ENCODE peak calls at places on chromosomes 1 and 21, in eight cellular contexts. One of them, this sample, is unnamed.

GRCh38 chr1:233714631-233715217 is 100.8 kb downstream of the KCNK1 start:
- DNase-seq in upper lobe of right lung: no peak
- DNase-seq in foreskin fibroblast: no peak
- DNase-seq in tibial nerve: no peak
- DNase-seq in DND-41: no peak
- DNase-seq in AG10803: no peak
- DNase-seq in NT2/D1: no peak
- DNase-seq in A549: no peak
- DNase-seq in this sample: no peak

GRCh38 chr1:228180271-228180987 is 14.8 kb downstream of the IBA57 start:
- DNase-seq in upper lobe of right lung: no peak
- DNase-seq in foreskin fibroblast: no peak
- DNase-seq in tibial nerve: no peak
- DNase-seq in DND-41: no peak
- DNase-seq in AG10803: no peak
- DNase-seq in NT2/D1: no peak
- DNase-seq in A549: no peak
- DNase-seq in this sample: no peak

GRCh38 chr1:94383966-94384408 is 34.2 kb upstream of the ABCD3 start:
- DNase-seq in upper lobe of right lung: no peak
- DNase-seq in foreskin fibroblast: peak
- DNase-seq in tibial nerve: no peak
- DNase-seq in DND-41: no peak
- DNase-seq in AG10803: no peak
- DNase-seq in NT2/D1: no peak
- DNase-seq in A549: peak
- DNase-seq in this sample: peak

GRCh38 chr1:111406325-111406768 is 21.2 kb downstream of the OVGP1 start:
- DNase-seq in upper lobe of right lung: no peak
- DNase-seq in foreskin fibroblast: no peak
- DNase-seq in tibial nerve: no peak
- DNase-seq in DND-41: peak
- DNase-seq in AG10803: peak
- DNase-seq in NT2/D1: no peak
- DNase-seq in A549: no peak
- DNase-seq in this sample: no peak

GRCh38 chr1:173554089-173554488 is 48.8 kb downstream of the SLC9C2 start:
- DNase-seq in upper lobe of right lung: no peak
- DNase-seq in foreskin fibroblast: no peak
- DNase-seq in tibial nerve: no peak
- DNase-seq in DND-41: no peak
- DNase-seq in AG10803: no peak
- DNase-seq in NT2/D1: no peak
- DNase-seq in A549: no peak
- DNase-seq in this sample: no peak

GRCh38 chr1:34419662-34420061 is 243.0 kb downstream of the C1orf94 start:
- DNase-seq in upper lobe of right lung: no peak
- DNase-seq in foreskin fibroblast: no peak
- DNase-seq in tibial nerve: no peak
- DNase-seq in DND-41: no peak
- DNase-seq in AG10803: peak
- DNase-seq in NT2/D1: peak
- DNase-seq in A549: no peak
- DNase-seq in this sample: no peak

GRCh38 chr1:228038387-228039005 is 31.7 kb downstream of the WNT3A start:
- DNase-seq in upper lobe of right lung: peak
- DNase-seq in foreskin fibroblast: no peak
- DNase-seq in tibial nerve: no peak
- DNase-seq in DND-41: no peak
- DNase-seq in AG10803: no peak
- DNase-seq in NT2/D1: no peak
- DNase-seq in A549: no peak
- DNase-seq in this sample: no peak

GRCh38 chr1:172135923-172136610 is 284.4 kb upstream of the C1orf105 start:
- DNase-seq in upper lobe of right lung: no peak
- DNase-seq in foreskin fibroblast: no peak
- DNase-seq in tibial nerve: no peak
- DNase-seq in DND-41: no peak
- DNase-seq in AG10803: peak
- DNase-seq in NT2/D1: no peak
- DNase-seq in A549: no peak
- DNase-seq in this sample: peak

GRCh38 chr21:28482657-28483056 is 510.0 kb downstream of the LTN1 start:
- DNase-seq in upper lobe of right lung: no peak
- DNase-seq in foreskin fibroblast: no peak
- DNase-seq in tibial nerve: no peak
- DNase-seq in DND-41: no peak
- DNase-seq in AG10803: no peak
- DNase-seq in NT2/D1: no peak
- DNase-seq in A549: no peak
- DNase-seq in this sample: no peak

GRCh38 chr1:202710070-202711025 is at the start of gene SYT2:
- DNase-seq in upper lobe of right lung: no peak
- DNase-seq in foreskin fibroblast: no peak
- DNase-seq in tibial nerve: no peak
- DNase-seq in DND-41: no peak
- DNase-seq in AG10803: no peak
- DNase-seq in NT2/D1: peak
- DNase-seq in A549: peak
- DNase-seq in this sample: no peak

GRCh38 chr1:6762060-6762459 is 23.2 kb upstream of the CAMTA1 start:
- DNase-seq in upper lobe of right lung: no peak
- DNase-seq in foreskin fibroblast: no peak
- DNase-seq in tibial nerve: no peak
- DNase-seq in DND-41: no peak
- DNase-seq in AG10803: no peak
- DNase-seq in NT2/D1: no peak
- DNase-seq in A549: no peak
- DNase-seq in this sample: no peak

GRCh38 chr1:186864296-186864695 is 35.5 kb downstream of the PLA2G4A start:
- DNase-seq in upper lobe of right lung: no peak
- DNase-seq in foreskin fibroblast: no peak
- DNase-seq in tibial nerve: no peak
- DNase-seq in DND-41: no peak
- DNase-seq in AG10803: peak
- DNase-seq in NT2/D1: no peak
- DNase-seq in A549: no peak
- DNase-seq in this sample: no peak

GRCh38 chr1:54415986-54416385 is 9.8 kb upstream of the SSBP3 start:
- DNase-seq in upper lobe of right lung: no peak
- DNase-seq in foreskin fibroblast: no peak
- DNase-seq in tibial nerve: no peak
- DNase-seq in DND-41: no peak
- DNase-seq in AG10803: no peak
- DNase-seq in NT2/D1: no peak
- DNase-seq in A549: no peak
- DNase-seq in this sample: no peak
- H3K4me3 ChIP-seq in upper lobe of right lung: no peak
- H3K4me3 ChIP-seq in foreskin fibroblast: no peak
- H3K4me3 ChIP-seq in tibial nerve: no peak
- H3K4me3 ChIP-seq in DND-41: no peak
- H3K4me3 ChIP-seq in AG10803: no peak
- H3K4me3 ChIP-seq in NT2/D1: no peak
- H3K4me3 ChIP-seq in A549: no peak
- H3K4me3 ChIP-seq in this sample: no peak

DNA sequence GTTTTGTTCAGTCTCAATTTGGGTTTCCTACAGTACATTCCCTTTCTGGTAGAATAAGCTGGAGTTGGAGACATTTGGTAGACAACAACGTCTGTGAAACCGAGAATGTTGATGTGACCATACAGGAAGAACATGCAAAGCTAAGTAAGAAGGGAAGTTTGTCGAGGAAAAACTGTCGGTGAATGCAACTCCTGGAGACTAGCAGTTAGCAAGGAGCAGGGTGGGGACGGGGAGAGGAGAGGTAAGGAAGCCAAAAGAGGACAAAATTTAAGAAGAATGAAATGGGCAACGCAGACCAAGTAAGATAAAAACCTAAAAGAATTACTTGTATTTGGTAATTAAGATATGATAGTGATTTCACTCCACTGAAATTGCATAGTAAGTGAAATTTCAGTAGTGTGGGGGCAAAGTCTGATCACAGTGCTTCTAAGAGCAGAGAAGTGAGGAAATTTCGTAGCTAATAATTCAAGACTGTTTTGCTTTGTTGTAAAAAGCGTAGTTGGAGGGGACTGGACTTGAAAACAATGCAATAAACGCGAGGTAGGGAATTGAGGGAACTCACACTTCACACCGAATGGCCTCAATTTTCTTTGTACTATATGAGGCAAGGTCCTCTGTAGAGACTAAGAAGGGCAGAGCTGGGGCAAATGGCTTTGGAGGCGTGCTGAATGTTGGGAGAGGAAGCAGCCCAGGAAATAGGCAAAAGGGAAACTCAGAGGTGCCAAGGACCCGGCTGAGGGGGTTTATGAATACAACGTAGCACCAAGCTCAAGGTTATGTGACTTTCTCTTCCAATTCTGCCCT is 768 bp upstream of the GIPC2 start:
- DNase-seq in upper lobe of right lung: no peak
- DNase-seq in foreskin fibroblast: no peak
- DNase-seq in tibial nerve: no peak
- DNase-seq in DND-41: no peak
- DNase-seq in AG10803: no peak
- DNase-seq in NT2/D1: no peak
- DNase-seq in A549: no peak
- DNase-seq in this sample: no peak
- H3K4me3 ChIP-seq in upper lobe of right lung: peak
- H3K4me3 ChIP-seq in foreskin fibroblast: peak
- H3K4me3 ChIP-seq in tibial nerve: peak
- H3K4me3 ChIP-seq in DND-41: no peak
- H3K4me3 ChIP-seq in AG10803: peak
- H3K4me3 ChIP-seq in NT2/D1: peak
- H3K4me3 ChIP-seq in A549: no peak
- H3K4me3 ChIP-seq in this sample: peak

DNA sequence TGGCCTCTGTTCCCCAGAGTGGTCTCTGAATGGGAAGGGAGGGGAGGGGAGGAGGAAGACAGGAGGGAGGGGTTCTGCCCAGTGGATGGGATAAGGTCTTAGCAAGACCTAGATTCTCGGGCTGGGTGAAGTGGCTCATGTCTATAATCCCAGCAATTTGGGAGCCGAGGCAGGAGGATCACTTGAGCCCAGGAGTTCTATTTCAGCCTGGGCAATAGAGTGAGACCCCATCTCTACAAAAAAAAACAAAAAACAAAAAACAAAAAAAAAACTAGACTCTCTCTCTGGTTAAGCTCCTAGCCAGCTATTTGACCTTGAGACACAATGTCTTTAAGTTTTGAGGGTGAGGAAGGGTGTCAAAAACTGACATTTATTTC is 11.4 kb downstream of the UQCRHL start:
- DNase-seq in upper lobe of right lung: no peak
- DNase-seq in foreskin fibroblast: no peak
- DNase-seq in tibial nerve: no peak
- DNase-seq in DND-41: no peak
- DNase-seq in AG10803: no peak
- DNase-seq in NT2/D1: no peak
- DNase-seq in A549: no peak
- DNase-seq in this sample: no peak
- H3K4me3 ChIP-seq in upper lobe of right lung: no peak
- H3K4me3 ChIP-seq in foreskin fibroblast: no peak
- H3K4me3 ChIP-seq in tibial nerve: no peak
- H3K4me3 ChIP-seq in DND-41: no peak
- H3K4me3 ChIP-seq in AG10803: no peak
- H3K4me3 ChIP-seq in NT2/D1: no peak
- H3K4me3 ChIP-seq in A549: peak
- H3K4me3 ChIP-seq in this sample: no peak

DNA sequence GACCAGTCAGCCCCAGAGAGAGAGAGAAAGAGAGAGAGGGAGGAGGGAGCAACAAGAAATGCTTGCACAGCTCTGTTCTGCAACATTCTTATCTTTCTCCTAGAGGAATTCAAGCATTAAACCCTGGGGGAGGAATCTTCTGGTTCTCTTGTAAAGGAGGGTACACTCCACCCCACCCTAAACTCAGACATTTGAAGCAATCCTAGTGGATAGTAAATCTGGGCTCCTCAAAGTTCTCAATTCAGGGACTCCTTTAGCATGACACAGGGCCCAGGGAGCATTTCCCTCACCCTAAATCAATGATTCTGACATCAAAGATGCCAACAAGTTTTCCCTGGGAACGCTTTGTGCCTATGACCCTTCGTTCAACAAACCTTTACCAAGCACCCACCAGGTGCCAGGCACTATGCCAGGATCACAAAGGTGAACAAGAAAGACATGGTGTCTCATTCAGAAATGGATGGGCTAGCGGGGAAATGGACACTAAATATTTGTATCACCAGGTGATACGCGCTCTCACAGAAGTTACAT is 11.9 kb upstream of the CAPN2 start:
- DNase-seq in upper lobe of right lung: no peak
- DNase-seq in foreskin fibroblast: no peak
- DNase-seq in tibial nerve: no peak
- DNase-seq in DND-41: no peak
- DNase-seq in AG10803: peak
- DNase-seq in NT2/D1: no peak
- DNase-seq in A549: no peak
- DNase-seq in this sample: no peak
- H3K4me3 ChIP-seq in upper lobe of right lung: no peak
- H3K4me3 ChIP-seq in foreskin fibroblast: no peak
- H3K4me3 ChIP-seq in tibial nerve: no peak
- H3K4me3 ChIP-seq in DND-41: no peak
- H3K4me3 ChIP-seq in AG10803: no peak
- H3K4me3 ChIP-seq in NT2/D1: no peak
- H3K4me3 ChIP-seq in A549: no peak
- H3K4me3 ChIP-seq in this sample: no peak

GRCh38 chr1:185058103-185058502 is 12.7 kb downstream of the RNF2 start:
- DNase-seq in upper lobe of right lung: no peak
- DNase-seq in foreskin fibroblast: no peak
- DNase-seq in tibial nerve: no peak
- DNase-seq in DND-41: no peak
- DNase-seq in AG10803: no peak
- DNase-seq in NT2/D1: no peak
- DNase-seq in A549: no peak
- DNase-seq in this sample: no peak

GRCh38 chr1:185059950-185060571 is 14.7 kb downstream of the RNF2 start:
- DNase-seq in upper lobe of right lung: no peak
- DNase-seq in foreskin fibroblast: no peak
- DNase-seq in tibial nerve: no peak
- DNase-seq in DND-41: no peak
- DNase-seq in AG10803: no peak
- DNase-seq in NT2/D1: no peak
- DNase-seq in A549: no peak
- DNase-seq in this sample: no peak

GRCh38 chr1:185062710-185063370 is 17.5 kb downstream of the RNF2 start:
- DNase-seq in upper lobe of right lung: no peak
- DNase-seq in foreskin fibroblast: no peak
- DNase-seq in tibial nerve: no peak
- DNase-seq in DND-41: no peak
- DNase-seq in AG10803: peak
- DNase-seq in NT2/D1: no peak
- DNase-seq in A549: no peak
- DNase-seq in this sample: no peak

GRCh38 chr1:185054365-185055060 is 9.2 kb downstream of the RNF2 start:
- DNase-seq in upper lobe of right lung: no peak
- DNase-seq in foreskin fibroblast: no peak
- DNase-seq in tibial nerve: no peak
- DNase-seq in DND-41: no peak
- DNase-seq in AG10803: no peak
- DNase-seq in NT2/D1: no peak
- DNase-seq in A549: no peak
- DNase-seq in this sample: no peak

GRCh38 chr1:185058886-185059285 is 13.5 kb downstream of the RNF2 start:
- DNase-seq in upper lobe of right lung: no peak
- DNase-seq in foreskin fibroblast: no peak
- DNase-seq in tibial nerve: no peak
- DNase-seq in DND-41: no peak
- DNase-seq in AG10803: no peak
- DNase-seq in NT2/D1: no peak
- DNase-seq in A549: no peak
- DNase-seq in this sample: no peak
- H3K4me3 ChIP-seq in upper lobe of right lung: no peak
- H3K4me3 ChIP-seq in foreskin fibroblast: no peak
- H3K4me3 ChIP-seq in tibial nerve: no peak
- H3K4me3 ChIP-seq in DND-41: no peak
- H3K4me3 ChIP-seq in AG10803: no peak
- H3K4me3 ChIP-seq in NT2/D1: no peak
- H3K4me3 ChIP-seq in A549: no peak
- H3K4me3 ChIP-seq in this sample: no peak

This sample was measured in brain microvascular endothelial cell.